ENCODE peak calls at places on chromosomes 5 and 9, in four cellular contexts. Y is WTC11, M is GM12878, C is HepG2. V is an unnamed sample.

GRCh38 chr5:126360467-126360866 is 62.7 kb upstream of the GRAMD2B start:
- DNase-seq in Y (no peak), M (no peak), C (no peak), V (no peak)

GRCh38 chr5:115842952-115843351 is 1.2 kb downstream of the AP3S1 start:
- DNase-seq in Y (no peak), M (no peak), C (no peak), V (no peak)

GRCh38 chr5:64108674-64109073 is 57.0 kb upstream of the RNF180 start:
- DNase-seq in Y (no peak), M (no peak), C (no peak), V (no peak)

GRCh38 chr9:35481347-35481975 is 8.4 kb upstream of the RUSC2 start:
- DNase-seq in Y (peak), M (no peak), C (peak), V (peak)

GRCh38 chr9:129272348-129273025 is 94.4 kb upstream of the IER5L start:
- DNase-seq in Y (no peak), M (no peak), C (no peak), V (no peak)

GRCh38 chr5:135353952-135354721 is 44.9 kb downstream of the MACROH2A1 start:
- DNase-seq in Y (no peak), M (no peak), C (no peak), V (no peak)

GRCh38 chr5:181243521-181244307 is at the start of gene RACK1:
- DNase-seq in Y (peak), M (peak), C (peak), V (peak)

GRCh38 chr9:83698976-83699585 is 8.7 kb downstream of the UBQLN1 start:
- DNase-seq in Y (no peak), M (no peak), C (no peak), V (no peak)

GRCh38 chr9:112787942-112788341 is 37.4 kb downstream of the SNX30 start:
- DNase-seq in Y (no peak), M (no peak), C (no peak), V (no peak)

GRCh38 chr5:74630387-74631087 is 10.0 kb downstream of the ENC1 start:
- DNase-seq in Y (no peak), M (no peak), C (no peak), V (no peak)
- TF ChIP-seq ATF2 in Y (no peak), M (no peak), C (no peak), V (no peak)

GRCh38 chr5:170273968-170274710 is 23.4 kb downstream of the LCP2 start:
- DNase-seq in Y (peak), M (no peak), C (no peak), V (peak)
- TF ChIP-seq ATF2 in Y (no peak), M (no peak), C (no peak), V (no peak)

GRCh38 chr9:95462419-95463121 is 54.2 kb downstream of the PTCH1 start:
- DNase-seq in Y (peak), M (peak), C (no peak), V (peak)
- TF ChIP-seq ATF2 in Y (no peak), M (peak), C (no peak), V (no peak)

GRCh38 chr9:14482856-14483255 is 168.9 kb upstream of the NFIB start:
- DNase-seq in Y (no peak), M (no peak), C (no peak), V (no peak)

GRCh38 chr9:14488421-14489190 is 174.7 kb upstream of the NFIB start:
- DNase-seq in Y (no peak), M (no peak), C (no peak), V (no peak)

GRCh38 chr9:14480561-14480960 is 166.6 kb upstream of the NFIB start:
- DNase-seq in Y (no peak), M (no peak), C (no peak), V (no peak)

GRCh38 chr9:14487547-14488185 is 173.7 kb upstream of the NFIB start:
- DNase-seq in Y (no peak), M (no peak), C (no peak), V (no peak)

DNA sequence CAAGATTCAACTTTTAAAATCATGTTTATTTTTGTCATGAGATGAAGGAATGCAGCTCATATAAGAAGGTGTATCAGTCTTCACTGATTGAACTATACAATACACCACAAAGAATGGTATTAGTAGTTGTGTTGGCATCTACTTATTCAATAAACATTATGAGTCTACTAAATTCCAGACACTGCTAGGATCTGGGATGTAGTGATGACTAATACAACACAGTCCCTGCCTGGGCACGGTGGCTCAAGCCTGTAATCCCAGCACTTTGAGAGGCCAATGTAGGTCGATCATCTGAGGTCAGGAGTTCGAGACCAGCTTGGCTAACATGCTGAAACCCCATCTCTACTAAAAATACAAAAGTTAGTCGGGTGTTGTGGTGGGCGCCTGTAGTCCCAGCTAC is 171.4 kb upstream of the NFIB start:
- DNase-seq in Y (no peak), M (no peak), C (no peak), V (no peak)
- TF ChIP-seq ATF2 in Y (no peak), M (no peak), C (no peak), V (no peak)

GRCh38 chr9:27203783-27204182 is 93.2 kb downstream of the EQTN start:
- DNase-seq in Y (no peak), M (no peak), C (no peak), V (no peak)

GRCh38 chr9:27206041-27206440 is 90.9 kb downstream of the EQTN start:
- DNase-seq in Y (no peak), M (no peak), C (no peak), V (no peak)

GRCh38 chr9:27202056-27202455 is 93.0 kb downstream of the TEK start:
- DNase-seq in Y (no peak), M (no peak), C (no peak), V (no peak)

GRCh38 chr9:27205198-27205597 is 91.8 kb downstream of the EQTN start:
- DNase-seq in Y (no peak), M (no peak), C (no peak), V (no peak)

DNA sequence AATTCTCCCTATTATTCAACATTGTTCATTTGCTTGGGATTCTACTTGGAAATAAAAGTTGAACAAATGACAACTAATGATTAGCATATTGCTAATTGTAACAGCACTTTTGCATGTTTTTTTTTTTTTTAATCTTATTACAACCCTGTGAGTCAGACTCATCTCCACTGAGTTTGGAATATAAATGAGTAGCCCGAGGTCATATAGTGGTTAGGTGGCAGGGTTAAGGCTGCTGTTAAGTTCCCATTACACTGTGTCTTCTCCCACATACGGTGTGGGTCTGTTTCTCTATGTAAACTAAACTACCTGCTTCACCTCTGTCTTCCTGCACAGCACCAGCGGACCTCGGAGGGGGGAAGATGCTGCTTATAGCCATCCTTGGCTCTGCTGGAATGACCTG is 92.4 kb downstream of the EQTN start:
- DNase-seq in Y (no peak), M (no peak), C (no peak), V (no peak)
- TF ChIP-seq ATF2 in Y (no peak), M (no peak), C (no peak), V (no peak)

GRCh38 chr9:132172185-132172584 is 10.3 kb downstream of the NTNG2 start:
- DNase-seq in Y (no peak), M (no peak), C (no peak), V (no peak)

GRCh38 chr9:132169672-132170392 is 8.0 kb downstream of the NTNG2 start:
- DNase-seq in Y (peak), M (no peak), C (peak), V (peak)

GRCh38 chr9:132176338-132176737 is 14.5 kb downstream of the NTNG2 start:
- DNase-seq in Y (no peak), M (no peak), C (no peak), V (no peak)

GRCh38 chr9:132171702-132172101 is 9.8 kb downstream of the NTNG2 start:
- DNase-seq in Y (no peak), M (no peak), C (no peak), V (no peak)

DNA sequence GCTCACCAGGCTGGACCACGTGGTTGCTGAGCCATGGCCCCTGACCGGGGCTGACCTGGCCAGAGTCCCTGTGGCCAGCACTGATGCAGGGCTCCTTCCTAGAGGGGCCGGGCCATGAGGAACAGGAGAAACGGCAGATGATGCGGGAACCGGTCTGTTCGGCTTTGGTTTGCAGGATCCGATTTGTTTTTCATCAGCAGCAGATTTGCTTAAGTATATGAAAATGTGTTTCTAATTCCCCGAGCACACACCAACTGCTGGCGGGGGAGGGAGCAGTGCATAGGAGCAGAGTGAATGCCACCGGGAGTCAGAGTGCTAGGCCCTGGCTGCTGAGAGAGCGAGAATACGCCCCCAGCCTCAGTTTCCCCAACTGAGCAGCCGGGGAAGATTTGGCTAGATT is 13.6 kb downstream of the NTNG2 start:
- DNase-seq in Y (no peak), M (no peak), C (no peak), V (no peak)
- TF ChIP-seq ATF2 in Y (no peak), M (no peak), C (no peak), V (no peak)

V was measured in K562.